ENCODE peak calls at places on chromosomes 7 and 10, in nine cellular contexts. G is stomach; F is uterus; W is CD8-positive, alpha-beta T cell; E is Peyer's patch; L is nephron progenitor cell; Z is tibial nerve; Y is GM06990; Q is H1. U is an unnamed sample.

GRCh38 chr7:31106303-31107105 is 54.4 kb downstream of the ADCYAP1R1 start:
- DNase-seq in G (no peak), F (no peak), W (no peak), E (peak; percentile 34), L (no peak), Z (no peak), Y (no peak), Q (peak; percentile 40), U (peak; percentile 30)

GRCh38 chr7:158569858-158570239 is 17.8 kb downstream of the PTPRN2 start:
- DNase-seq in G (no peak), F (no peak), W (no peak), E (no peak), L (no peak), Z (no peak), Y (no peak), Q (peak; percentile 70), U (no peak)

GRCh38 chr7:121305109-121305508 is 23.7 kb upstream of the WNT16 start:
- DNase-seq in G (no peak), F (no peak), W (no peak), E (no peak), L (no peak), Z (no peak), Y (no peak), Q (no peak), U (no peak)

GRCh38 chr7:137846588-137847417 is at the start of gene DGKI:
- DNase-seq in G (no peak), F (peak; percentile 24), W (no peak), E (no peak), L (peak; percentile 66), Z (no peak), Y (peak; percentile 27), Q (peak; percentile 81), U (no peak)

GRCh38 chr7:100888529-100888987 is 957 bp downstream of the UFSP1 start:
- DNase-seq in G (no peak), F (no peak), W (no peak), E (no peak), L (no peak), Z (no peak), Y (no peak), Q (no peak), U (no peak)

GRCh38 chr10:74738985-74739567 is 87.3 kb upstream of the KAT6B start:
- DNase-seq in G (no peak), F (no peak), W (peak; percentile 2), E (peak; percentile 81), L (no peak), Z (no peak), Y (peak; percentile 79), Q (peak; percentile 45), U (no peak)

GRCh38 chr10:17425584-17426262 is 28.7 kb downstream of the ST8SIA6 start:
- DNase-seq in G (no peak), F (no peak), W (peak; percentile 50), E (peak; percentile 48), L (no peak), Z (no peak), Y (no peak), Q (peak; percentile 31), U (no peak)

GRCh38 chr10:109978481-109978880 is 29.3 kb upstream of the ADD3 start:
- DNase-seq in G (peak; percentile 45), F (peak; percentile 31), W (peak; percentile 43), E (peak; percentile 83), L (no peak), Z (peak; percentile 57), Y (no peak), Q (peak; percentile 88), U (no peak)

GRCh38 chr7:30074422-30075030 is 46.3 kb downstream of the PLEKHA8 start:
- DNase-seq in G (no peak), F (no peak), W (no peak), E (no peak), L (no peak), Z (no peak), Y (no peak), Q (no peak), U (no peak)

GRCh38 chr10:100781145-100781665 is 35.8 kb downstream of the PAX2 start:
- DNase-seq in G (no peak), F (no peak), W (no peak), E (no peak), L (no peak), Z (no peak), Y (no peak), Q (no peak), U (no peak)

GRCh38 chr7:9149499-9150082 is 716.2 kb downstream of the NXPH1 start:
- DNase-seq in G (no peak), F (no peak), W (no peak), E (no peak), L (no peak), Z (no peak), Y (no peak), Q (no peak), U (no peak)

GRCh38 chr7:149140784-149141183 is 6.5 kb upstream of the ZNF398 start:
- DNase-seq in G (no peak), F (no peak), W (no peak), E (no peak), L (no peak), Z (no peak), Y (no peak), Q (no peak), U (no peak)

GRCh38 chr10:79126351-79126750 is 57.6 kb downstream of the ZMIZ1 start:
- DNase-seq in G (no peak), F (no peak), W (no peak), E (no peak), L (no peak), Z (no peak), Y (no peak), Q (no peak), U (no peak)

GRCh38 chr10:79128923-79129305 is 60.1 kb downstream of the ZMIZ1 start:
- DNase-seq in G (no peak), F (no peak), W (no peak), E (no peak), L (no peak), Z (no peak), Y (no peak), Q (no peak), U (no peak)

GRCh38 chr10:79128241-79128922 is 59.6 kb downstream of the ZMIZ1 start:
- DNase-seq in G (no peak), F (no peak), W (no peak), E (no peak), L (no peak), Z (no peak), Y (no peak), Q (no peak), U (no peak)

GRCh38 chr10:79129361-79129997 is 60.7 kb downstream of the ZMIZ1 start:
- DNase-seq in G (no peak), F (peak; percentile 55), W (no peak), E (no peak), L (peak; percentile 79), Z (no peak), Y (no peak), Q (peak; percentile 90), U (no peak)

DNA sequence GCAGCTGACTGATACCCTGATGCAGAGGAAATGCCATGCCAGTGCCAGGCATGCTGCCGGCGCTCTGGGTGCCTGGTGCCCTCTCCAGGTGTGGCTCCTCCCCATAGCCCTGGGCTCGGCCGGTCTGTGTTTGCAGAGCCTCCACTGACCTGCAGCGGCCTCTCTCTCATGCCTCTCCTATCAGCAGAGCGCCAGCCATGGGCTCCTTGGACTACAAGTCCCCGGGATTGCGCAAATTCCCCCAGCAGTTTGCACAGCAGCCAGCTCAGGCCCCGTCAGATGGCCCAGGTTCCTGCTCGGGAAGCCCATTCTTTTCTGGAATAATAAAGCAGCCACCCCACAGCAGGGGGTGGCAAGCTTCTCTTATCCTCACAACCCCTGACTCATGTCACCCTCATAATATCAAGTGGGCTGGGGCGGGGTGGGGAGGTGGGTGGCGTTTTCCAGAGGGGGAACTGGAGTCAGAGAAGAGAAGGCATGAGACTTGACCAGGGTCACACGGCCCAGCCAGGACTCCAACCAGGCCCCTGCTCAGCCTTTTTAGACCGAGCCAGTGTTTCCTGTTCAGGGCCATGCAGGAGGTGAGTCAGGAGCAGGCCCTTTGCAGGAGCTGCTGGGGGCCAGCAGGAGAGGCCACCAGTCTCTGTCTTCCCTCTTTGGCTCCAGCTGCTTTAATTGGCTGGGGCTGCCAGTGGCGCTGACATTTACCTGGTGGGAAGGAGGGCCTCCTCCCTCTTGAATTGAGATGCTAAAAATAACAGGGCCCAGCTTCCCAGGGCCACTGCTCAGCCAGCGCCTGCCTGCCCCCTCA is 58.6 kb downstream of the ZMIZ1 start:
- DNase-seq in G (peak; percentile 97), F (peak; percentile 70), W (no peak), E (peak; percentile 77), L (no peak), Z (peak; percentile 57), Y (no peak), Q (no peak), U (no peak)
- TF ChIP-seq CTCF in G (no peak), F (no peak), W (no peak), E (no peak), L (no peak), Z (no peak), Y (no peak), Q (no peak), U (no peak)

GRCh38 chr10:43885842-43886241 is 237.2 kb upstream of the ZNF32 start:
- DNase-seq in G (no peak), F (no peak), W (no peak), E (no peak), L (no peak), Z (no peak), Y (no peak), Q (peak; percentile 51), U (no peak)
- TF ChIP-seq CTCF in G (no peak), F (no peak), W (no peak), E (no peak), L (no peak), Z (no peak), Y (peak; percentile 42), Q (peak; percentile 58), U (no peak)

DNA sequence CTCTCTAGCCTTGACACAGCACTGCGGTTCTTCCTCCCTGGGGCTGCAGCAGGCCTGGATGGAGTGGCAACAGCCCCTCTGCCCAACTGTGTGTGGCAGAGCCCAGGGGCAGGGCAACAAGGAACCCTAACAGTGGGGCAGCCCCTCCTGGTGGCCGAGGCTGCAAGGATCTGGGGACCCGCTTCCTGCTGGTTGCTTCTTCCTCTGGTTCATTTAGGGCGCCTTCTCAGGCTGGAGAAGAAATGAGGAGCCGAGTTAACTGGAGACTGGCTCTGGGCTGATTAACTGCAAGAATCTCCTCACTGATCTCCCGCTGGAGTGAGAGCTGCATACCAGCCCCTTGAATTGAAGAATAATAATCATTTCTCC is 80.1 kb upstream of the EMX2 start:
- DNase-seq in G (no peak), F (peak; percentile 38), W (no peak), E (no peak), L (no peak), Z (no peak), Y (no peak), Q (peak; percentile 65), U (no peak)
- TF ChIP-seq CTCF in G (no peak), F (peak; percentile 30), W (no peak), E (no peak), L (peak; percentile 15), Z (no peak), Y (no peak), Q (peak; percentile 53), U (no peak)

DNA sequence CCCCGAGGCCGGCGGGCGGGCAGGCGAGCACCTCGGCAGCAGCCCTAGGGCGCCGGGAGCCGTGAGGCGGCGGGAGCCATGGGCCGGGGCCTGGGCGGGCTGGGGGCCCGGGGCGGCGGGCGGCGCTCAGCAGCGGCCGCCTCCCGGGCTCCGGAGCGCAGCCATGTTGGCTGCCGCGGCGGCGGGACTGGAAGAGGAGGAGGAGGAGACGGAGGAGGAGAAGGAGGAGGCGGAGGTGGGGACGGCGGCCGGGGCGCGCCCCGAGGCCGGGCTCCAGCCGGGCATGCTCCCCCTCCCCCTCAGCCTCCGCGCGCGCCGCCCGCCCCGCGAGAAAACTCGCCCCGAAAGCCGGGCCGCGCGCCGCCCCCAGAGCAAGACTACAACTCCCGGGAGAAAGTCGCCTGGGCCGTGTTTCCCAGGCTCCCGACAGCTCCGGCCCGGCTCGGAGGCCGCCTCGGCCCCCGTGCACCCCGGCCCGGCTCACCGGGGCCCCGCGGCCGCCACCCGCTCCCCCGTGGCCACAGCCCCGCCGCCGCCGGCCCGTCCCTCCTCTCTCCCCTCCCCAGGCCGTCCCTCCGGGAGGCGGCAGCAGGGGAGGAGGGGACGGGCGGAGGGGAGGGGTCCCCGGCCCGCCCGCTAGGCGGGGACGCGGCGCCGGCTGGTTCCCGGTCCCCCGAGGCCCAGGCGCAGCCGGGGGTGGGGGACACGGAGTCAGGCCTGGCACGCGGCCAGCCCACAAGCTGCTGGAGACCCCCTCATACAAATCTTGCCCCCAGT is at the start of gene DLG5:
- DNase-seq in G (peak; percentile 67), F (peak; percentile 79), W (no peak), E (peak; percentile 75), L (peak; percentile 72), Z (peak; percentile 31), Y (peak; percentile 44), Q (peak; percentile 68), U (peak; percentile 70)
- TF ChIP-seq CTCF in G (no peak), F (peak; percentile 52), W (no peak), E (no peak), L (no peak), Z (no peak), Y (no peak), Q (no peak), U (no peak)

U was measured in mesothelial cell of epicardium.